ENCODE peak calls at places on chromosomes 16 and 17, in four cellular contexts. I is T-helper 1 cell, E is MCF 10A, V is lower leg skin. M is an unnamed sample.

GRCh38 chr16:85491798-85492616 is 121.1 kb upstream of the GSE1 start:
- DNase-seq in I (no peak), E (peak), V (peak), M (no peak)

GRCh38 chr16:10728035-10728462 is 15.6 kb upstream of the NUBP1 start:
- DNase-seq in I (no peak), E (no peak), V (no peak), M (no peak)

GRCh38 chr17:81067331-81067730 is 32.4 kb downstream of the BAIAP2 start:
- DNase-seq in I (no peak), E (no peak), V (no peak), M (no peak)

GRCh38 chr16:284204-285120 is 1.5 kb downstream of the PDIA2 start:
- DNase-seq in I (no peak), E (no peak), V (no peak), M (no peak)

GRCh38 chr17:55641559-55642160 is 81.0 kb downstream of the TMEM100 start:
- DNase-seq in I (peak), E (peak), V (peak), M (peak)

GRCh38 chr17:42409467-42410351 is 13.3 kb downstream of the CAVIN1 start:
- DNase-seq in I (no peak), E (peak), V (peak), M (no peak)

GRCh38 chr16:11407047-11407982 is 62.1 kb downstream of the RMI2 start:
- DNase-seq in I (peak), E (peak), V (peak), M (no peak)

GRCh38 chr17:21357281-21357680 is 18.9 kb upstream of the KCNJ12 start:
- DNase-seq in I (no peak), E (no peak), V (no peak), M (no peak)

GRCh38 chr17:81091134-81091530 is 56.2 kb downstream of the BAIAP2 start:
- DNase-seq in I (no peak), E (no peak), V (no peak), M (no peak)

GRCh38 chr16:85522842-85523601 is 90.1 kb upstream of the GSE1 start:
- DNase-seq in I (no peak), E (peak), V (no peak), M (no peak)

GRCh38 chr16:59046335-59046734 is 312.2 kb upstream of the GOT2 start:
- DNase-seq in I (no peak), E (no peak), V (no peak), M (no peak)

GRCh38 chr17:4562000-4562969 is 1.9 kb upstream of the GGT6 start:
- DNase-seq in I (no peak), E (no peak), V (no peak), M (no peak)

GRCh38 chr17:16258916-16259315 is 41.9 kb downstream of the PIGL start:
- DNase-seq in I (no peak), E (peak), V (no peak), M (no peak)

GRCh38 chr17:67456889-67457288 is 79.8 kb downstream of the PITPNC1 start:
- DNase-seq in I (no peak), E (no peak), V (no peak), M (no peak)

GRCh38 chr16:74825016-74825415 is 50.4 kb upstream of the FA2H start:
- DNase-seq in I (no peak), E (no peak), V (no peak), M (no peak)

GRCh38 chr16:46618516-46618915 is 2.7 kb downstream of the SHCBP1 start:
- DNase-seq in I (no peak), E (no peak), V (no peak), M (no peak)

GRCh38 chr17:19410875-19411291 is at the start of gene RNF112:
- DNase-seq in I (no peak), E (no peak), V (no peak), M (no peak)

GRCh38 chr17:13413001-13413400 is 188.7 kb downstream of the HS3ST3A1 start:
- DNase-seq in I (no peak), E (no peak), V (no peak), M (no peak)